ENCODE peak calls at places on chromosomes 2 and 18, in ten cellular contexts. D is Karpas-422; J is IMR-90; M is stimulated activated CD8-positive, alpha-beta memory T cell treated with anti-CD3 and anti-CD28 coated beads, Interleukin-7, amount 100 ng/mL, for 1 hour; C is RWPE1; X is NCI-H774; K is progenitor cell of endocrine pancreas; G is anterior cingulate cortex; A is GM23248; R is upper lobe of right lung. I is an unnamed sample.

GRCh38 chr2:21270658-21271057 is 146.9 kb downstream of the TDRD15 start:
- DNase-seq in D (no peak), J (no peak), M (no peak), C (no peak), X (no peak), K (no peak), G (no peak), A (no peak), R (no peak), I (no peak)

GRCh38 chr18:79586436-79587297 is 92.9 kb upstream of the CTDP1 start:
- DNase-seq in D (no peak), J (no peak), M (no peak), C (no peak), X (no peak), K (no peak), G (no peak), A (no peak), R (peak; percentile 60), I (no peak)

GRCh38 chr2:109128466-109129355 is at the start of gene SH3RF3:
- DNase-seq in D (no peak), J (peak; percentile 53), M (no peak), C (peak; percentile 41), X (no peak), K (peak; percentile 34), G (no peak), A (peak; percentile 77), R (peak; percentile 79), I (peak; percentile 82)

GRCh38 chr18:60082790-60083189 is 183.0 kb downstream of the PMAIP1 start:
- DNase-seq in D (no peak), J (no peak), M (no peak), C (no peak), X (no peak), K (no peak), G (no peak), A (no peak), R (no peak), I (no peak)

GRCh38 chr2:221075203-221075602 is 496.9 kb downstream of the EPHA4 start:
- DNase-seq in D (no peak), J (peak; percentile 92), M (no peak), C (no peak), X (no peak), K (no peak), G (no peak), A (peak; percentile 67), R (no peak), I (no peak)

GRCh38 chr18:36688020-36688965 is 140.5 kb downstream of the TPGS2 start:
- DNase-seq in D (peak; percentile 94), J (peak; percentile 74), M (peak; percentile 8), C (peak; percentile 67), X (peak; percentile 44), K (peak; percentile 64), G (peak; percentile 5), A (peak; percentile 75), R (no peak), I (no peak)

GRCh38 chr18:13280066-13280795 is 61.7 kb downstream of the LDLRAD4 start:
- DNase-seq in D (no peak), J (no peak), M (no peak), C (no peak), X (no peak), K (no peak), G (no peak), A (no peak), R (peak; percentile 26), I (no peak)

GRCh38 chr2:187233811-187234210 is 214.2 kb downstream of the CALCRL start:
- DNase-seq in D (no peak), J (no peak), M (no peak), C (peak; percentile 12), X (no peak), K (no peak), G (no peak), A (peak; percentile 62), R (no peak), I (no peak)

GRCh38 chr2:217451634-217452033 is 551.2 kb downstream of the TNS1 start:
- DNase-seq in D (no peak), J (peak; percentile 90), M (no peak), C (peak; percentile 17), X (no peak), K (no peak), G (no peak), A (peak; percentile 47), R (no peak), I (no peak)

GRCh38 chr2:101733257-101733993 is 35.9 kb downstream of the MAP4K4 start:
- DNase-seq in D (no peak), J (no peak), M (no peak), C (no peak), X (no peak), K (no peak), G (no peak), A (no peak), R (no peak), I (no peak)

GRCh38 chr18:54608008-54608642 is 17.1 kb downstream of the DYNAP start:
- DNase-seq in D (no peak), J (peak; percentile 1), M (no peak), C (peak; percentile 30), X (no peak), K (no peak), G (no peak), A (peak; percentile 19), R (no peak), I (no peak)

GRCh38 chr2:63790913-63791312 is 50.8 kb upstream of the UGP2 start:
- DNase-seq in D (no peak), J (peak; percentile 91), M (no peak), C (peak; percentile 77), X (no peak), K (no peak), G (no peak), A (peak; percentile 91), R (no peak), I (no peak)

GRCh38 chr18:21761471-21762115 is 21.0 kb downstream of the MIB1 start:
- DNase-seq in D (no peak), J (no peak), M (no peak), C (no peak), X (no peak), K (no peak), G (no peak), A (no peak), R (no peak), I (no peak)

GRCh38 chr2:44955593-44956449 is 14.3 kb downstream of the SIX3 start:
- DNase-seq in D (peak; percentile 90), J (peak; percentile 56), M (peak; percentile 49), C (peak; percentile 77), X (peak; percentile 65), K (peak; percentile 81), G (peak; percentile 3), A (peak; percentile 87), R (peak; percentile 89), I (peak; percentile 95)

GRCh38 chr2:107584577-107584976 is 242.1 kb upstream of the RGPD4 start:
- DNase-seq in D (no peak), J (peak; percentile 51), M (no peak), C (peak; percentile 38), X (no peak), K (no peak), G (no peak), A (peak; percentile 63), R (no peak), I (no peak)

GRCh38 chr2:230717595-230717994 is 5.0 kb downstream of the CAB39 start:
- DNase-seq in D (no peak), J (no peak), M (no peak), C (no peak), X (no peak), K (no peak), G (no peak), A (no peak), R (no peak), I (no peak)

GRCh38 chr2:96895709-96896651 is 26.1 kb upstream of the SEMA4C start:
- DNase-seq in D (no peak), J (no peak), M (no peak), C (peak; percentile 75), X (peak; percentile 61), K (no peak), G (no peak), A (no peak), R (no peak), I (no peak)

GRCh38 chr18:573385-573784 is 6.8 kb upstream of the CETN1 start:
- DNase-seq in D (no peak), J (no peak), M (no peak), C (no peak), X (no peak), K (no peak), G (no peak), A (no peak), R (no peak), I (no peak)

GRCh38 chr2:149921911-149922616 is 334.5 kb upstream of the MMADHC start:
- DNase-seq in D (no peak), J (peak; percentile 35), M (no peak), C (no peak), X (no peak), K (no peak), G (no peak), A (no peak), R (no peak), I (no peak)

GRCh38 chr18:31487251-31488015 is 10.5 kb upstream of the DSG2 start:
- DNase-seq in D (no peak), J (peak; percentile 88), M (no peak), C (peak; percentile 75), X (no peak), K (no peak), G (no peak), A (peak; percentile 88), R (no peak), I (peak; percentile 42)

GRCh38 chr18:65748321-65748720 is 2.5 kb upstream of the CDH7 start:
- DNase-seq in D (no peak), J (no peak), M (no peak), C (no peak), X (no peak), K (no peak), G (no peak), A (no peak), R (no peak), I (no peak)

GRCh38 chr18:49400398-49401072 is 59.9 kb downstream of the DYM start:
- DNase-seq in D (no peak), J (peak; percentile 48), M (no peak), C (no peak), X (no peak), K (no peak), G (no peak), A (peak; percentile 11), R (no peak), I (no peak)

GRCh38 chr18:29823671-29824070 is 1218.9 kb downstream of the DSC3 start:
- DNase-seq in D (no peak), J (no peak), M (no peak), C (no peak), X (no peak), K (no peak), G (no peak), A (peak; percentile 1), R (no peak), I (no peak)

GRCh38 chr2:19687260-19687659 is 214.5 kb downstream of the TTC32 start:
- DNase-seq in D (no peak), J (peak; percentile 42), M (no peak), C (no peak), X (no peak), K (no peak), G (no peak), A (no peak), R (no peak), I (no peak)

GRCh38 chr2:190988910-190989309 is 25.1 kb downstream of the STAT1 start:
- DNase-seq in D (no peak), J (no peak), M (no peak), C (no peak), X (no peak), K (no peak), G (no peak), A (no peak), R (no peak), I (no peak)

GRCh38 chr2:230408244-230408842 is 7.7 kb upstream of the SP100 start:
- DNase-seq in D (no peak), J (peak; percentile 88), M (no peak), C (peak; percentile 50), X (no peak), K (no peak), G (no peak), A (peak; percentile 94), R (no peak), I (no peak)

GRCh38 chr2:110948027-110948687 is 172.6 kb upstream of the BCL2L11 start:
- DNase-seq in D (no peak), J (no peak), M (no peak), C (no peak), X (peak; percentile 5), K (no peak), G (no peak), A (no peak), R (no peak), I (no peak)

GRCh38 chr18:73893879-73894278 is 253.8 kb downstream of the FBXO15 start:
- DNase-seq in D (no peak), J (no peak), M (no peak), C (no peak), X (no peak), K (no peak), G (no peak), A (no peak), R (no peak), I (no peak)

I was measured in 8988T.